ENCODE peak calls at places on chromosomes 2 and 18, in four cellular contexts. One of them, this sample, is unnamed.

GRCh38 chr2:215657844-215658243 is 222.0 kb upstream of the FN1 start:
- DNase-seq in H1: no peak
- DNase-seq in H9: no peak
- DNase-seq in IMR-90: peak
- DNase-seq in this sample: peak

GRCh38 chr2:44946681-44947360 is 5.3 kb downstream of the SIX3 start:
- DNase-seq in IMR-90: no peak
- DNase-seq in H9: no peak
- DNase-seq in H1: no peak
- DNase-seq in this sample: no peak

GRCh38 chr2:127408004-127408806 is 10.0 kb upstream of the PROC start:
- DNase-seq in IMR-90: peak
- DNase-seq in H1: peak
- DNase-seq in H9: peak
- DNase-seq in this sample: peak

GRCh38 chr18:79798346-79798998 is 734 bp downstream of the KCNG2 start:
- DNase-seq in H9: no peak
- DNase-seq in H1: peak
- DNase-seq in IMR-90: no peak
- DNase-seq in this sample: no peak

GRCh38 chr2:43038034-43038719 is 188.2 kb downstream of the ZFP36L2 start:
- DNase-seq in H1: no peak
- DNase-seq in H9: no peak
- DNase-seq in IMR-90: peak
- DNase-seq in this sample: no peak

GRCh38 chr2:74250189-74250631 is 51.8 kb downstream of the MTHFD2 start:
- DNase-seq in H1: peak
- DNase-seq in H9: peak
- DNase-seq in IMR-90: peak
- DNase-seq in this sample: peak

GRCh38 chr2:49640630-49641029 is 486.3 kb upstream of the FSHR start:
- DNase-seq in H1: no peak
- DNase-seq in IMR-90: no peak
- DNase-seq in H9: no peak
- DNase-seq in this sample: no peak

GRCh38 chr2:234533631-234534030 is 36.8 kb upstream of the ARL4C start:
- DNase-seq in H1: no peak
- DNase-seq in H9: no peak
- DNase-seq in IMR-90: no peak
- DNase-seq in this sample: no peak

GRCh38 chr2:57965961-57966360 is 80.6 kb upstream of the VRK2 start:
- DNase-seq in H9: no peak
- DNase-seq in IMR-90: no peak
- DNase-seq in H1: no peak
- DNase-seq in this sample: no peak

GRCh38 chr2:234001380-234001993 is 49.0 kb upstream of the SPP2 start:
- DNase-seq in H1: peak
- DNase-seq in IMR-90: no peak
- DNase-seq in H9: no peak
- DNase-seq in this sample: no peak

GRCh38 chr2:147688252-147688651 is 156.6 kb upstream of the ACVR2A start:
- DNase-seq in H9: no peak
- DNase-seq in H1: no peak
- DNase-seq in IMR-90: no peak
- DNase-seq in this sample: no peak

GRCh38 chr2:135124924-135125886 is 73.1 kb downstream of the RAB3GAP1 start:
- DNase-seq in IMR-90: peak
- DNase-seq in H1: no peak
- DNase-seq in H9: no peak
- DNase-seq in this sample: peak

DNA sequence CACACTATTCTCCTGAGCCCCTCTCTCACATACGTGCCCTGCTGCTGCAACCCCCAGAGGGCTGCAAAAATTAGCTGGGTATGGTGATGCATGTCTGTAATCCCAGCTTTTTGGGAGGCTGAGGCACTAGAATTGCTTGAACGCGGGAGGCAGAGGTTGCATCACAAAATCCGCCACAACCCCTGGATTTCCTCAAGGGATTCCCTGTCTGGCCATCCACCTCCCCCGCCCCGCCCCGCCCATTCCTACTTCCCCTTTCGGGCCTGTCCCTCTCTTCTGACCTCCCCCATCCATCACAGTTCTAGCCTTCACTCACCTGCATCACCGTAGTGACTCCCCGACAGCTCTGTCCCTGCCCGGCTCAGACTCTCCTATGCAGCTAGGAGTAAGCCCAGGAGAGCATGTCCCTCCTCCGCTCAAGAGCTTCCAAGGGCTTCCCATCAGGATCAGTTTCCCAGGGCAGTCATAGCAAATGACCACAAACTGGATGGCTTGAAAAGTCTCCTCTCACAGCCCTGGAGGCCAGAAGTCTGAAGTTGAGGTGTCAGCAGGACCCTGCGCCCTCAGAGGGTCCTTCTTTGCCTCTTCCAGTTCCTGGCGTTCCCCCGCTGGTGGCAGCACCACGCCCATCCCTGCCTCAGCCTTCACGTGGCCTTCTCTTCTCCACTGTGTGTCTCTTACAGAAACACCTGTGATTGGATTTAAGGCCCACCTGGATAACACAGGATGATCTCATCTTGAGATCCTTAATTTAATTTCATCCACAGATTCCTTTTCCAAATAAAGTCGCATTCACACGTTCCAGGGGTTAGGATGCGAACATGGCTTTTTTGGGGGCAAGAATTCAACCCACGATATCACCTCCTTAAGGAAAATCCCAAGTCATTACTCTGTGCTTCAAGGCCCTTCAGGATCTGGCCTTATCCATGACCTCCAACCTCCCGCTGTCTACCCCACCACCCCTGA is 58.5 kb downstream of the HS1BP3 start:
- DNase-seq in H1: no peak
- DNase-seq in H9: peak
- DNase-seq in IMR-90: no peak
- DNase-seq in this sample: peak
- H4K8ac ChIP-seq in H1: no peak
- H4K8ac ChIP-seq in H9: no peak
- H4K8ac ChIP-seq in IMR-90: peak
- H4K8ac ChIP-seq in this sample: no peak

GRCh38 chr2:792687-793086 is 115.5 kb upstream of the TMEM18 start:
- DNase-seq in IMR-90: no peak
- DNase-seq in H9: no peak
- DNase-seq in H1: no peak
- DNase-seq in this sample: no peak

GRCh38 chr2:790081-790480 is 112.9 kb upstream of the TMEM18 start:
- DNase-seq in IMR-90: no peak
- DNase-seq in H9: no peak
- DNase-seq in H1: no peak
- DNase-seq in this sample: no peak

GRCh38 chr2:793236-793635 is 116.0 kb upstream of the TMEM18 start:
- DNase-seq in H9: no peak
- DNase-seq in IMR-90: no peak
- DNase-seq in H1: no peak
- DNase-seq in this sample: no peak

GRCh38 chr2:788227-789032 is 111.2 kb upstream of the TMEM18 start:
- DNase-seq in H1: no peak
- DNase-seq in IMR-90: no peak
- DNase-seq in H9: no peak
- DNase-seq in this sample: no peak

DNA sequence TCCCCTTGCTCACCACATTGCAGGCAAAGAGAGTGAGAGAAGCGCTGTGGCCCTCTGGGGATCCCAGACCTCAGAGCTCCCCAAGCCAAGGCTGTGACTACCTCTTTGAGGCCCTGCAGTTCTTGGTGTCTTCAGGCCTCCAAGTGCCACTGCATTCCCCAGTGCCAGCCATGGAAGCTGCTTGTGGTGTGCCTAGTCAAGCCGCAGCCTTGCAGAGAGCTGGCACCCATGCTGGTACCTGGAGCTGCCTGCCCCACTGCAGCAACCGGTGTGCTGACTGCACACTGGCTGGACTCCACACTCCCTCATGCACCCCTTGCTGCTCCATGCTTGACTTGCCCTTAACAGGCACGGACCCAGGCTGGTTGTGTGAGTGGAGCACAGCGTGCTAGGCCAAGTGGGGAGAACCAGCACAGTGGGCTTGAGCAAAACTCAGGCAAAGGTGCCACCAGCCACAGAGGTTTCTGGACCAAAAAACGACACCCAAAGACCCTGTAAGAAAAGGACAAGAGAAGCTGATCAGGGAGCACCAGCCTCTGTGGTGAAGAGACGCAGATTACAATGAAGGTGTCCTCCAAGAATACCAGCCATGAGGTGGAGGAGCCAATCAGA is 113.5 kb upstream of the TMEM18 start:
- DNase-seq in IMR-90: no peak
- DNase-seq in H9: no peak
- DNase-seq in H1: no peak
- DNase-seq in this sample: no peak
- H3K18ac ChIP-seq in IMR-90: no peak
- H3K18ac ChIP-seq in H9: no peak
- H3K18ac ChIP-seq in H1: no peak
- H3K18ac ChIP-seq in this sample: no peak

GRCh38 chr18:51637881-51638280 is 440.4 kb upstream of the MEX3C start:
- DNase-seq in H9: no peak
- DNase-seq in IMR-90: no peak
- DNase-seq in H1: no peak
- DNase-seq in this sample: no peak
- H4K5ac ChIP-seq in H9: no peak
- H4K5ac ChIP-seq in IMR-90: no peak
- H4K5ac ChIP-seq in H1: no peak
- H4K5ac ChIP-seq in this sample: no peak

GRCh38 chr2:240226672-240227537 is 86.4 kb upstream of the OTOS start:
- DNase-seq in H9: peak
- DNase-seq in H1: no peak
- DNase-seq in IMR-90: no peak
- DNase-seq in this sample: no peak
- H4K8ac ChIP-seq in H9: no peak
- H4K8ac ChIP-seq in H1: no peak
- H4K8ac ChIP-seq in IMR-90: no peak
- H4K8ac ChIP-seq in this sample: no peak